ENCODE peak calls at places on chromosomes 13 and 19, in six cellular contexts. G is kidney glomerular epithelial cell; F is stimulated activated CD4-positive, alpha-beta T cell treated with anti-CD3 and anti-CD28 coated beads, Interleukin-4, amount 100 ng/mL, for 48 hours; A is stimulated activated CD8-positive, alpha-beta memory T cell treated with anti-CD3 and anti-CD28 coated beads, Interleukin-2, amount 100 ng/mL, for 48 hours; B is lower lobe of right lung; I is K562. V is an unnamed sample.

GRCh38 chr13:20291037-20291436 is 58.9 kb upstream of the GJB6 start:
- DNase-seq in A (no peak), F (no peak), I (no peak), B (no peak), G (no peak), V (no peak)

GRCh38 chr19:4694211-4694987 is 24.3 kb upstream of the MYDGF start:
- DNase-seq in A (no peak), F (no peak), I (peak), B (no peak), G (peak), V (peak)

GRCh38 chr13:89267734-89268133 is 1596.6 kb downstream of the SLITRK5 start:
- DNase-seq in B (no peak), G (no peak), F (no peak), I (no peak), A (no peak), V (no peak)

GRCh38 chr13:114203536-114203935 is 24.5 kb downstream of the CFAP97D2 start:
- DNase-seq in G (no peak), I (no peak), B (no peak), F (no peak), A (no peak), V (no peak)

GRCh38 chr13:50910483-50910805 is 853 bp downstream of the RNASEH2B start:
- DNase-seq in F (no peak), B (no peak), I (peak), A (no peak), G (peak), V (no peak)

GRCh38 chr19:4044927-4045557 is 21.7 kb downstream of the ZBTB7A start:
- DNase-seq in I (no peak), B (no peak), G (no peak), F (no peak), A (no peak), V (no peak)

GRCh38 chr19:48683349-48683748 is 10.5 kb upstream of the NTN5 start:
- DNase-seq in G (no peak), F (peak), I (no peak), B (peak), A (peak), V (no peak)

GRCh38 chr13:98813993-98814392 is 61.5 kb upstream of the SLC15A1 start:
- DNase-seq in I (no peak), F (no peak), A (no peak), B (no peak), G (no peak), V (no peak)

GRCh38 chr13:99652901-99653300 is 151.6 kb downstream of the TM9SF2 start:
- DNase-seq in I (no peak), G (no peak), F (no peak), A (no peak), B (no peak), V (no peak)

GRCh38 chr19:18662972-18663732 is 20.3 kb upstream of the CRTC1 start:
- DNase-seq in B (no peak), I (no peak), F (no peak), A (no peak), G (no peak), V (no peak)

GRCh38 chr13:73585236-73585635 is 526.4 kb downstream of the KLF5 start:
- DNase-seq in F (no peak), B (no peak), I (no peak), A (no peak), G (no peak), V (no peak)

GRCh38 chr13:83845121-83845520 is 37.2 kb downstream of the SLITRK1 start:
- DNase-seq in I (no peak), F (no peak), A (no peak), B (no peak), G (no peak), V (no peak)

GRCh38 chr19:35643255-35644205 is 2.0 kb downstream of the ETV2 start:
- DNase-seq in F (peak), B (peak), G (peak), A (peak), I (peak), V (peak)

GRCh38 chr13:25291691-25292090 is 4.4 kb upstream of the MTMR6 start:
- DNase-seq in A (no peak), I (no peak), G (no peak), B (no peak), F (no peak), V (no peak)

GRCh38 chr13:106513025-106513424 is 22.4 kb downstream of the EFNB2 start:
- DNase-seq in G (peak), F (no peak), A (no peak), B (no peak), I (no peak), V (no peak)

GRCh38 chr13:44422755-44423643 is 49.4 kb downstream of the SERP2 start:
- DNase-seq in B (no peak), G (no peak), A (no peak), I (no peak), F (no peak), V (no peak)

GRCh38 chr13:72448082-72448481 is 279.3 kb downstream of the MZT1 start:
- DNase-seq in F (no peak), A (no peak), B (no peak), I (no peak), G (no peak), V (no peak)

GRCh38 chr13:108915634-108916497 is 286.5 kb downstream of the MYO16 start:
- DNase-seq in I (peak), G (peak), B (peak), A (peak), F (peak), V (no peak)

GRCh38 chr19:39778763-39779162 is at the start of gene LEUTX:
- DNase-seq in A (peak), I (no peak), G (no peak), B (no peak), F (peak), V (no peak)

V was measured in NCI-H446.